ENCODE peak calls at places on chromosomes 12 and 14, in six cellular contexts. One of them, this sample, is unnamed.

GRCh38 chr14:95328876-95329503 is 9.3 kb upstream of the CLMN start:
- DNase-seq in K562: no peak
- DNase-seq in GM12878: no peak
- DNase-seq in GM12891: no peak
- DNase-seq in HepG2: no peak
- DNase-seq in H1: no peak
- DNase-seq in this sample: no peak

GRCh38 chr14:91582761-91583160 is 72.7 kb upstream of the PPP4R3A start:
- DNase-seq in GM12878: no peak
- DNase-seq in K562: no peak
- DNase-seq in GM12891: no peak
- DNase-seq in H1: no peak
- DNase-seq in HepG2: no peak
- DNase-seq in this sample: no peak

GRCh38 chr12:48973531-48973930 is 2.0 kb upstream of the WNT10B start:
- DNase-seq in HepG2: peak; percentile 39
- DNase-seq in GM12878: no peak
- DNase-seq in H1: no peak
- DNase-seq in K562: peak; percentile 44
- DNase-seq in GM12891: no peak
- DNase-seq in this sample: no peak

GRCh38 chr14:93054876-93055275 is 60.8 kb downstream of the ITPK1 start:
- DNase-seq in GM12878: no peak
- DNase-seq in HepG2: no peak
- DNase-seq in GM12891: no peak
- DNase-seq in H1: no peak
- DNase-seq in K562: no peak
- DNase-seq in this sample: no peak

GRCh38 chr12:130752692-130753230 is 36.7 kb upstream of the RIMBP2 start:
- DNase-seq in K562: no peak
- DNase-seq in H1: peak; percentile 70
- DNase-seq in HepG2: no peak
- DNase-seq in GM12878: no peak
- DNase-seq in GM12891: no peak
- DNase-seq in this sample: no peak

GRCh38 chr12:64821116-64821630 is 3.3 kb upstream of the TBC1D30 start:
- DNase-seq in K562: no peak
- DNase-seq in H1: no peak
- DNase-seq in HepG2: no peak
- DNase-seq in GM12891: no peak
- DNase-seq in GM12878: no peak
- DNase-seq in this sample: no peak

GRCh38 chr12:39044754-39045153 is 139.4 kb upstream of the CPNE8 start:
- DNase-seq in GM12891: no peak
- DNase-seq in H1: no peak
- DNase-seq in GM12878: no peak
- DNase-seq in K562: no peak
- DNase-seq in HepG2: no peak
- DNase-seq in this sample: no peak

GRCh38 chr14:103198429-103199140 is 75.3 kb downstream of the TNFAIP2 start:
- DNase-seq in GM12891: no peak
- DNase-seq in GM12878: no peak
- DNase-seq in K562: no peak
- DNase-seq in H1: no peak
- DNase-seq in HepG2: peak; percentile 52
- DNase-seq in this sample: no peak

GRCh38 chr14:39035336-39035735 is 67.7 kb downstream of the SEC23A start:
- DNase-seq in GM12891: no peak
- DNase-seq in K562: no peak
- DNase-seq in H1: no peak
- DNase-seq in GM12878: no peak
- DNase-seq in HepG2: no peak
- DNase-seq in this sample: no peak

GRCh38 chr12:52612431-52613290 is 5.7 kb downstream of the KRT73 start:
- DNase-seq in H1: no peak
- DNase-seq in HepG2: no peak
- DNase-seq in GM12878: no peak
- DNase-seq in GM12891: no peak
- DNase-seq in K562: no peak
- DNase-seq in this sample: no peak

GRCh38 chr12:48813464-48814312 is 4.6 kb upstream of the CACNB3 start:
- DNase-seq in H1: peak; percentile 82
- DNase-seq in K562: no peak
- DNase-seq in HepG2: no peak
- DNase-seq in GM12878: no peak
- DNase-seq in GM12891: no peak
- DNase-seq in this sample: no peak

GRCh38 chr14:83184531-83184930 is 1650.9 kb upstream of the SEL1L start:
- DNase-seq in K562: no peak
- DNase-seq in H1: no peak
- DNase-seq in GM12878: no peak
- DNase-seq in GM12891: no peak
- DNase-seq in HepG2: no peak
- DNase-seq in this sample: no peak

GRCh38 chr14:70885343-70886014 is 21.8 kb upstream of the PCNX1 start:
- DNase-seq in GM12878: no peak
- DNase-seq in H1: no peak
- DNase-seq in HepG2: no peak
- DNase-seq in K562: no peak
- DNase-seq in GM12891: no peak
- DNase-seq in this sample: no peak

GRCh38 chr12:3455312-3455711 is 35.7 kb upstream of the PRMT8 start:
- DNase-seq in K562: no peak
- DNase-seq in GM12891: no peak
- DNase-seq in HepG2: no peak
- DNase-seq in H1: no peak
- DNase-seq in GM12878: no peak
- DNase-seq in this sample: no peak

GRCh38 chr12:93113317-93114006 is 184.4 kb upstream of the EEA1 start:
- DNase-seq in H1: no peak
- DNase-seq in GM12878: no peak
- DNase-seq in HepG2: no peak
- DNase-seq in K562: no peak
- DNase-seq in GM12891: no peak
- DNase-seq in this sample: no peak

GRCh38 chr14:32473476-32473875 is 144.4 kb downstream of the AKAP6 start:
- DNase-seq in GM12878: no peak
- DNase-seq in GM12891: no peak
- DNase-seq in HepG2: peak; percentile 69
- DNase-seq in H1: no peak
- DNase-seq in K562: no peak
- DNase-seq in this sample: no peak

GRCh38 chr14:22225526-22226133 is 363.4 kb downstream of the DAD1 start:
- DNase-seq in GM12891: no peak
- DNase-seq in HepG2: no peak
- DNase-seq in GM12878: no peak
- DNase-seq in H1: no peak
- DNase-seq in K562: no peak
- DNase-seq in this sample: no peak

GRCh38 chr14:99215277-99215676 is 56.7 kb downstream of the BCL11B start:
- DNase-seq in K562: no peak
- DNase-seq in HepG2: no peak
- DNase-seq in GM12878: no peak
- DNase-seq in H1: no peak
- DNase-seq in GM12891: no peak
- DNase-seq in this sample: no peak

GRCh38 chr12:45216297-45216982 is 545 bp downstream of the ANO6 start:
- DNase-seq in HepG2: peak; percentile 30
- DNase-seq in GM12891: peak; percentile 32
- DNase-seq in K562: peak; percentile 62
- DNase-seq in GM12878: no peak
- DNase-seq in H1: peak; percentile 74
- DNase-seq in this sample: peak; percentile 44

GRCh38 chr12:62288328-62288727 is 28.1 kb downstream of the USP15 start:
- DNase-seq in H1: no peak
- DNase-seq in GM12878: no peak
- DNase-seq in HepG2: no peak
- DNase-seq in K562: no peak
- DNase-seq in GM12891: no peak
- DNase-seq in this sample: no peak

GRCh38 chr12:117279606-117280005 is 81.8 kb downstream of the NOS1 start:
- DNase-seq in HepG2: no peak
- DNase-seq in GM12891: no peak
- DNase-seq in GM12878: no peak
- DNase-seq in K562: no peak
- DNase-seq in H1: peak; percentile 60
- DNase-seq in this sample: no peak

GRCh38 chr12:130102266-130102665 is 60.0 kb upstream of the FZD10 start:
- DNase-seq in H1: no peak
- DNase-seq in GM12891: no peak
- DNase-seq in K562: no peak
- DNase-seq in GM12878: no peak
- DNase-seq in HepG2: no peak
- DNase-seq in this sample: no peak

GRCh38 chr12:53684654-53685220 is 8.9 kb upstream of the ATP5MC2 start:
- DNase-seq in H1: no peak
- DNase-seq in K562: no peak
- DNase-seq in GM12878: no peak
- DNase-seq in HepG2: no peak
- DNase-seq in GM12891: no peak
- DNase-seq in this sample: no peak

GRCh38 chr12:50394469-50395029 is 1.9 kb downstream of the FAM186A start:
- DNase-seq in H1: no peak
- DNase-seq in GM12878: no peak
- DNase-seq in GM12891: no peak
- DNase-seq in HepG2: peak; percentile 87
- DNase-seq in K562: no peak
- DNase-seq in this sample: no peak

GRCh38 chr12:47721431-47721973 is 3.8 kb downstream of the ENDOU start:
- DNase-seq in K562: no peak
- DNase-seq in HepG2: no peak
- DNase-seq in H1: no peak
- DNase-seq in GM12878: no peak
- DNase-seq in GM12891: no peak
- DNase-seq in this sample: no peak
- TF ChIP-seq POLR2A in K562: no peak
- TF ChIP-seq POLR2A in HepG2: no peak
- TF ChIP-seq POLR2A in H1: no peak
- TF ChIP-seq POLR2A in GM12878: no peak
- TF ChIP-seq POLR2A in GM12891: no peak
- TF ChIP-seq POLR2A in this sample: no peak

DNA sequence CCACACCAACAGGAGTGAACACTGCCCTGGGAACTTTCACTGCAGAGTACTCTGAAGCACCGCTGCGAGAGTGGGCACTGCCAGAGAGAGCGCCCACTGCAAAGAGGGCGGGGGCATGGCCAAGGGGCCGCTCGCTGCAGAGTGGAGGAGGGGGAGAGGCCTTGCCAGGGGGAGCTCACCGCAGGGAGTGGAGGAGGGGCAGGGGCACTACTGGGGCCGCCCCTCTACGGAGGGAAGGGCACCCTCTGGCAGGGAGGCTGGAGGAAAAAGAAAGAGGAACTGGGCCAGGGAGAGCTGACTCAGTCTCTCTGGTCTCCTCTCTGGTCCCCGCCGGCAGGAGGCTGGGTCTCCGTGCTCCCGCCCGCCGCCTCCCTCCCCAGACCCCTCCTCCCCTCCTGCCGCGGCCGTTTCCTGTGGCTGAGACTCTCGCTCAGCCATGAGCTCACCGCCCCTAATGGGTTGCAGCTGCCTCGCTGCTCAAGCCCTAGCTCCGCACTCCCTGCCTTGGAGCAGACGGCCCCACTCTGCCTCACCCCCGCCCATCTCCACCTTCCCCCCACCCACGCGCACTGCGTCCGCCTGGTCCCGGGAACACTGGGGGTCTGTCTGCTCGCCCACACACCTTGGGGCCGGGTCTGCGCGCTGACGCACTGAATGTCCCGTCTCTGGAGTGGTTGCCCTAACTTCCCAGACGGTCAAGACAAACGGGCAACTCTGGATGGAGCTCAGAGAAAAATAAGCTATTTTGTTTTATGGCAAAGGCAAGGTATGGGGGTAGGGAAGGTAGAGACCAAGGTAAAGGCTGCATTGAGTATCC is 1.3 kb downstream of the ARHGEF40 start:
- DNase-seq in GM12891: peak; percentile 89
- DNase-seq in H1: no peak
- DNase-seq in HepG2: peak; percentile 56
- DNase-seq in GM12878: peak; percentile 51
- DNase-seq in K562: peak; percentile 58
- DNase-seq in this sample: peak; percentile 86
- TF ChIP-seq POLR2AphosphoS5 in GM12891: no peak
- TF ChIP-seq POLR2AphosphoS5 in H1: peak; percentile 52
- TF ChIP-seq POLR2AphosphoS5 in HepG2: peak; percentile 48
- TF ChIP-seq POLR2AphosphoS5 in GM12878: no peak
- TF ChIP-seq POLR2AphosphoS5 in K562: no peak
- TF ChIP-seq POLR2AphosphoS5 in this sample: no peak

DNA sequence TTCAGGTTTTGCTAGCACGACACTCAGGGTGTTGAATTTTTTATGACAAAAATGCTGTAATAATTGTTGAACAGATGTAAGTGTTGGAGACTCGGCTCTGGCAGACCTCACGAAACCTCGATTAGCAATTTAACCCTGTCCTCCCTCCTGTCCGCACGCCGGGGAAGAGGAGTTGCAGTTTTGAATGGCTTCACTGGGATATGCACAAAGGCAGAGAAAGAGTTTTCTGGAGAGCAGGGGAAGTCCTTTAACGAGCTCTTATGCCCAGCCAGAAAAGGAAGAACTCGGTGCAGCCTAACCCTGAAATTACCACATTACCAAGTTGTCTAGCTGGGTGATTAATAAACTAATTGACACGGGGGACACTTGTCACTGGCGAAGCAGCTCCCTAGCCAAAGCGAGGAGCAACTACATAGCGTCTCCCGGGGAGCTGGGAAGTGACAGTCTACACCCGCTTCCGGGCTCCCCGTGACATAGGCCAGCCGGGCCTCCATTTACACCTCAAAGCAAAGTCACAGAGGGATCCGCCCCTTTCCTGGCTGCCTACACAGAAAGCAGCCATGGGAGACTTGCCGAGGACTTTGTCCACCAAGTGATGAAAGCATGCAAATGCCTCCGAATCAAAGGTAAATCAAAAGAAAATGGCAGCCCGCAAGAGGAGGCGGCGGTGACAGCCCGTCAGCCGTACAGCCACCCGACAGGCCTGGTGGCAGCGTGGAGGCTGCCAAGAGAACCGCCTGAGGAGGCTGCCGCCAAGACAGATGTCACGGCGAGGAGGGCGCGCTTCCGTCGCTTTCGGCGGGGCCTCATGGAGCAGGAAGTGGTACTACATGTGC is 661.3 kb downstream of the VRK1 start:
- DNase-seq in K562: no peak
- DNase-seq in H1: peak; percentile 67
- DNase-seq in GM12891: no peak
- DNase-seq in GM12878: no peak
- DNase-seq in HepG2: no peak
- DNase-seq in this sample: no peak
- TF ChIP-seq TAF1 in K562: no peak
- TF ChIP-seq TAF1 in H1: no peak
- TF ChIP-seq TAF1 in GM12891: no peak
- TF ChIP-seq TAF1 in GM12878: no peak
- TF ChIP-seq TAF1 in HepG2: no peak
- TF ChIP-seq TAF1 in this sample: no peak

DNA sequence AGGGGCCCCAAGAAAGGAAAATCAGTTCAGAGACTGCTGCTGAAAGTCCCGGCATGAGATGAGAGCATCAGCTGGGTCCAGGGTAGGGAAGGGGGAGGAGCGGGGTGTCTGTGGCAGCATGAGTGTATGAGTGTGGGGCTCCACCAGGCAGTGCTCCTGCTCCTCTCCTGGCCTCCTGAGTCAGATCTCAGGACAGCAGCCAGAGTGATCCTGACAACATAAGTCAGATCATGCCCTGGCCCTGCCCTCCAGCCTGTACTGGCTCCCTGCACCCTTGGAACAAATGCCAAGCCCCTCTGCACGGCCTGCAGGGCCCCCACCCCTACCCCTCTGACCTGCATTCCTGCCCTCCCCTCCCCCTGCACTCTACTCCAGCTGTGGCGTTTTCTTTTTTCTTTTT is 24.2 kb upstream of the LRP1-AS start:
- DNase-seq in GM12891: no peak
- DNase-seq in GM12878: no peak
- DNase-seq in K562: no peak
- DNase-seq in HepG2: no peak
- DNase-seq in H1: no peak
- DNase-seq in this sample: no peak
- TF ChIP-seq POLR2A in GM12891: no peak
- TF ChIP-seq POLR2A in GM12878: no peak
- TF ChIP-seq POLR2A in K562: no peak
- TF ChIP-seq POLR2A in HepG2: no peak
- TF ChIP-seq POLR2A in H1: no peak
- TF ChIP-seq POLR2A in this sample: no peak

This sample was measured in GM12892.